ENCODE peak calls at places on chromosomes 12 and 14, in six cellular contexts. One of them, this sample, is unnamed.

GRCh38 chr12:6345319-6346071 is 3.6 kb upstream of the TNFRSF1A start:
- DNase-seq in ovary: no peak
- DNase-seq in fibroblast of lung: peak; percentile 99
- DNase-seq in uterus: peak; percentile 69
- DNase-seq in lung: no peak
- DNase-seq in adrenal gland: peak; percentile 96
- DNase-seq in this sample: no peak

GRCh38 chr12:17588968-17589367 is 501.0 kb downstream of the RERGL start:
- DNase-seq in lung: no peak
- DNase-seq in ovary: no peak
- DNase-seq in fibroblast of lung: no peak
- DNase-seq in adrenal gland: no peak
- DNase-seq in uterus: no peak
- DNase-seq in this sample: no peak

GRCh38 chr14:36952702-36953101 is 219.7 kb downstream of the SLC25A21 start:
- DNase-seq in uterus: no peak
- DNase-seq in adrenal gland: no peak
- DNase-seq in fibroblast of lung: no peak
- DNase-seq in lung: no peak
- DNase-seq in ovary: no peak
- DNase-seq in this sample: no peak

GRCh38 chr14:102319351-102320032 is at the start of gene ZNF839:
- DNase-seq in adrenal gland: peak; percentile 96
- DNase-seq in ovary: peak; percentile 95
- DNase-seq in uterus: peak; percentile 92
- DNase-seq in lung: peak; percentile 93
- DNase-seq in fibroblast of lung: peak; percentile 90
- DNase-seq in this sample: peak; percentile 85

GRCh38 chr14:33839193-33840076 is 111.4 kb downstream of the EGLN3 start:
- DNase-seq in ovary: peak; percentile 40
- DNase-seq in adrenal gland: peak; percentile 45
- DNase-seq in uterus: peak; percentile 53
- DNase-seq in lung: peak; percentile 42
- DNase-seq in fibroblast of lung: peak; percentile 61
- DNase-seq in this sample: no peak

GRCh38 chr12:17456486-17456885 is 633.5 kb downstream of the RERGL start:
- DNase-seq in uterus: no peak
- DNase-seq in fibroblast of lung: no peak
- DNase-seq in lung: no peak
- DNase-seq in ovary: no peak
- DNase-seq in adrenal gland: no peak
- DNase-seq in this sample: no peak

GRCh38 chr12:131094831-131095805 is 141.4 kb downstream of the ADGRD1 start:
- DNase-seq in fibroblast of lung: no peak
- DNase-seq in adrenal gland: no peak
- DNase-seq in ovary: no peak
- DNase-seq in uterus: peak; percentile 8
- DNase-seq in lung: no peak
- DNase-seq in this sample: no peak

GRCh38 chr14:34053666-34054065 is 102.8 kb upstream of the EGLN3 start:
- DNase-seq in uterus: peak; percentile 83
- DNase-seq in ovary: peak; percentile 66
- DNase-seq in lung: no peak
- DNase-seq in fibroblast of lung: peak; percentile 2
- DNase-seq in adrenal gland: peak; percentile 20
- DNase-seq in this sample: no peak

GRCh38 chr14:101715209-101716076 is 46.1 kb upstream of the PPP2R5C start:
- DNase-seq in ovary: no peak
- DNase-seq in lung: peak; percentile 26
- DNase-seq in adrenal gland: no peak
- DNase-seq in fibroblast of lung: no peak
- DNase-seq in uterus: no peak
- DNase-seq in this sample: no peak

GRCh38 chr12:2624543-2625266 is 170.1 kb upstream of the FKBP4 start:
- DNase-seq in adrenal gland: no peak
- DNase-seq in fibroblast of lung: peak; percentile 23
- DNase-seq in ovary: no peak
- DNase-seq in lung: no peak
- DNase-seq in uterus: no peak
- DNase-seq in this sample: no peak

GRCh38 chr14:59046746-59047145 is 141.7 kb upstream of the DAAM1 start:
- DNase-seq in lung: no peak
- DNase-seq in adrenal gland: no peak
- DNase-seq in uterus: no peak
- DNase-seq in fibroblast of lung: peak; percentile 19
- DNase-seq in ovary: no peak
- DNase-seq in this sample: no peak

GRCh38 chr14:103899316-103899715 is 28.9 kb upstream of the TDRD9 start:
- DNase-seq in lung: no peak
- DNase-seq in adrenal gland: no peak
- DNase-seq in fibroblast of lung: no peak
- DNase-seq in ovary: no peak
- DNase-seq in uterus: no peak
- DNase-seq in this sample: no peak
- H3K4me1 ChIP-seq in lung: peaks cover 4% of the 10 kb centered on the region
- H3K4me1 ChIP-seq in adrenal gland: peaks cover 4% of the 10 kb centered on the region
- H3K4me1 ChIP-seq in fibroblast of lung: no peaks in the 10 kb centered on the region
- H3K4me1 ChIP-seq in ovary: no peaks in the 10 kb centered on the region
- H3K4me1 ChIP-seq in uterus: no peaks in the 10 kb centered on the region
- H3K4me1 ChIP-seq in this sample: peaks cover 5% of the 10 kb centered on the region

GRCh38 chr14:45757655-45758054 is 504.7 kb upstream of the MIS18BP1 start:
- DNase-seq in fibroblast of lung: no peak
- DNase-seq in lung: no peak
- DNase-seq in adrenal gland: no peak
- DNase-seq in uterus: no peak
- DNase-seq in ovary: no peak
- DNase-seq in this sample: no peak
- H3K27ac ChIP-seq in fibroblast of lung: no peak overlapping the region
- H3K27ac ChIP-seq in lung: no peak overlapping the region
- H3K27ac ChIP-seq in adrenal gland: no peak overlapping the region
- H3K27ac ChIP-seq in uterus: no peak overlapping the region
- H3K27ac ChIP-seq in ovary: no peak overlapping the region
- H3K27ac ChIP-seq in this sample: no peak overlapping the region

GRCh38 chr14:104238424-104239184 is 100.2 kb downstream of the KIF26A start:
- DNase-seq in uterus: peak; percentile 6
- DNase-seq in ovary: no peak
- DNase-seq in lung: no peak
- DNase-seq in fibroblast of lung: no peak
- DNase-seq in adrenal gland: no peak
- DNase-seq in this sample: no peak

GRCh38 chr14:104240426-104241157 is 102.2 kb downstream of the KIF26A start:
- DNase-seq in fibroblast of lung: no peak
- DNase-seq in ovary: no peak
- DNase-seq in adrenal gland: no peak
- DNase-seq in lung: no peak
- DNase-seq in uterus: no peak
- DNase-seq in this sample: no peak

GRCh38 chr14:104239185-104239775 is 100.9 kb downstream of the KIF26A start:
- DNase-seq in adrenal gland: no peak
- DNase-seq in uterus: no peak
- DNase-seq in lung: no peak
- DNase-seq in ovary: peak; percentile 10
- DNase-seq in fibroblast of lung: no peak
- DNase-seq in this sample: no peak

GRCh38 chr14:104237651-104238423 is 99.5 kb downstream of the KIF26A start:
- DNase-seq in ovary: no peak
- DNase-seq in fibroblast of lung: no peak
- DNase-seq in lung: no peak
- DNase-seq in adrenal gland: no peak
- DNase-seq in uterus: no peak
- DNase-seq in this sample: no peak

DNA sequence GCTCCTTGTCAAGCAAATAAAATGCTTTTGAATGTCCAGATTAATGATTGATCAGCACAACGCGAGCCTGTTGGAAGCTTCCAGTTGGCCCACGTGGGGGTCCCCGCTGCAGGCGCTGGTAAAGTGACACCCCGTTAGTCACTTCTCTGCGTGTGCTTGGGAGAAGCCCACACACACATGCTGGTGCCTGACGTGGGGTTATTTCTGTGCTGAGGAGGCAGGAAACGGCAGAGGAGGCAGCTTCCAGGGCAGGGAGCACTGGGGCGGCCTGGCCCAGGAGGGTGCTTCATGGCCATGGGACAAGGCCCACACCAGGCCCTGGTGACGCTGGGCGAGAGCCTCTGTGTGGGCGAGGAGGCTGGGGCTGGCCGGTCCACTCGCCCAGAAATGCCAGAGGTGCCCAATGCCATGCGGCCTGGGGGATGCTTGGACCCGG is 101.5 kb downstream of the KIF26A start:
- DNase-seq in adrenal gland: no peak
- DNase-seq in fibroblast of lung: no peak
- DNase-seq in uterus: no peak
- DNase-seq in lung: no peak
- DNase-seq in ovary: peak; percentile 5
- DNase-seq in this sample: no peak
- H3K9me3 ChIP-seq in adrenal gland: no peaks in the 10 kb centered on the region
- H3K9me3 ChIP-seq in fibroblast of lung: no peaks in the 10 kb centered on the region
- H3K9me3 ChIP-seq in uterus: no peaks in the 10 kb centered on the region
- H3K9me3 ChIP-seq in lung: no peaks in the 10 kb centered on the region
- H3K9me3 ChIP-seq in ovary: no peaks in the 10 kb centered on the region
- H3K9me3 ChIP-seq in this sample: no peaks in the 10 kb centered on the region

DNA sequence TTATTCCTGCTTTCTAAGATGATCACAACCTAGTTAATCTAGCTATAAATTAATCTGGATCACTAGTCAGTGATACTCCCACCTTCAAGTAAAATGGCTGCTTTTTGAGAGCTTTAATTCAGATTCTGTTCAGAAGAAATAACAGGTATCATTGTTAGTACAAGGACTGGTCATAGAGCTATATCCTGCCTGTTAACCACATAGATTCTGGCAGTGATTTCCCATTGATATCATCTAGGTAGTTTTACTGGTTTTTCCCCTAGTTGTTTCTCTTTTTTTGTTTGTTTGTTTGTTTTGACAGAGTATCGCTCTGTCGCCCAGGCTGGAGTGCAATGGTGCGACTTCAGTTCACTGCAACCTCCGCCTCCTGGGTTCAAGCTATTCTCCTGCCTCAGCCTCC is 39.0 kb upstream of the HIF1A start:
- DNase-seq in fibroblast of lung: no peak
- DNase-seq in lung: no peak
- DNase-seq in ovary: no peak
- DNase-seq in adrenal gland: no peak
- DNase-seq in uterus: no peak
- DNase-seq in this sample: peak; percentile 17
- H3K4me1 ChIP-seq in fibroblast of lung: peaks cover 12% of the 10 kb centered on the region
- H3K4me1 ChIP-seq in lung: peaks cover 7% of the 10 kb centered on the region
- H3K4me1 ChIP-seq in ovary: peaks cover 4% of the 10 kb centered on the region
- H3K4me1 ChIP-seq in adrenal gland: peaks cover 2% of the 10 kb centered on the region
- H3K4me1 ChIP-seq in uterus: peaks cover 5% of the 10 kb centered on the region
- H3K4me1 ChIP-seq in this sample: peaks cover 19% of the 10 kb centered on the region

GRCh38 chr14:60970146-60970545 is 10.7 kb downstream of the TRMT5 start:
- DNase-seq in ovary: no peak
- DNase-seq in adrenal gland: no peak
- DNase-seq in lung: no peak
- DNase-seq in uterus: no peak
- DNase-seq in fibroblast of lung: no peak
- DNase-seq in this sample: no peak
- H3K27ac ChIP-seq in ovary: no peak overlapping the region
- H3K27ac ChIP-seq in adrenal gland: no peak overlapping the region
- H3K27ac ChIP-seq in lung: no peak overlapping the region
- H3K27ac ChIP-seq in uterus: no peak overlapping the region
- H3K27ac ChIP-seq in fibroblast of lung: no peak overlapping the region
- H3K27ac ChIP-seq in this sample: no peak overlapping the region

GRCh38 chr12:80979251-80979650 is 41.5 kb upstream of the LIN7A start:
- DNase-seq in ovary: no peak
- DNase-seq in lung: no peak
- DNase-seq in fibroblast of lung: no peak
- DNase-seq in adrenal gland: no peak
- DNase-seq in uterus: no peak
- DNase-seq in this sample: no peak
- H3K9me3 ChIP-seq in ovary: no peaks in the 10 kb centered on the region
- H3K9me3 ChIP-seq in lung: no peaks in the 10 kb centered on the region
- H3K9me3 ChIP-seq in fibroblast of lung: no peaks in the 10 kb centered on the region
- H3K9me3 ChIP-seq in adrenal gland: no peaks in the 10 kb centered on the region
- H3K9me3 ChIP-seq in uterus: no peaks in the 10 kb centered on the region
- H3K9me3 ChIP-seq in this sample: peaks cover 5% of the 10 kb centered on the region

This sample was measured in CD4-positive, CD25-positive, alpha-beta regulatory T cell.